ENCODE peak calls at places on chromosomes 2 and 18, in six cellular contexts. One of them, this sample, is unnamed.

GRCh38 chr2:109614715-109615636 is 812 bp downstream of the SOWAHC start:
- DNase-seq in NB4: no peak
- DNase-seq in nephron progenitor cell: peak; percentile 59
- DNase-seq in HFF-Myc: no peak
- DNase-seq in foreskin keratinocyte: no peak
- DNase-seq in GM13977: no peak
- DNase-seq in this sample: peak; percentile 37

GRCh38 chr2:207561386-207562080 is 31.8 kb downstream of the CREB1 start:
- DNase-seq in GM13977: no peak
- DNase-seq in nephron progenitor cell: no peak
- DNase-seq in HFF-Myc: no peak
- DNase-seq in NB4: no peak
- DNase-seq in foreskin keratinocyte: no peak
- DNase-seq in this sample: no peak

GRCh38 chr18:72652990-72653593 is 109.0 kb upstream of the CBLN2 start:
- DNase-seq in NB4: peak; percentile 59
- DNase-seq in nephron progenitor cell: peak; percentile 72
- DNase-seq in foreskin keratinocyte: peak; percentile 10
- DNase-seq in HFF-Myc: no peak
- DNase-seq in GM13977: peak; percentile 55
- DNase-seq in this sample: peak; percentile 32

GRCh38 chr18:3790702-3791101 is 340.7 kb downstream of the TGIF1 start:
- DNase-seq in foreskin keratinocyte: no peak
- DNase-seq in GM13977: no peak
- DNase-seq in nephron progenitor cell: peak; percentile 26
- DNase-seq in NB4: no peak
- DNase-seq in HFF-Myc: no peak
- DNase-seq in this sample: no peak

GRCh38 chr18:37317486-37317885 is 248.1 kb downstream of the CELF4 start:
- DNase-seq in GM13977: no peak
- DNase-seq in HFF-Myc: no peak
- DNase-seq in foreskin keratinocyte: no peak
- DNase-seq in NB4: no peak
- DNase-seq in nephron progenitor cell: no peak
- DNase-seq in this sample: no peak

GRCh38 chr2:113376935-113377445 is 60.5 kb upstream of the ZNG1B start:
- DNase-seq in HFF-Myc: no peak
- DNase-seq in foreskin keratinocyte: no peak
- DNase-seq in NB4: no peak
- DNase-seq in nephron progenitor cell: no peak
- DNase-seq in GM13977: peak; percentile 39
- DNase-seq in this sample: no peak

GRCh38 chr2:1900736-1901135 is 156.4 kb upstream of the PXDN start:
- DNase-seq in GM13977: no peak
- DNase-seq in nephron progenitor cell: no peak
- DNase-seq in NB4: peak; percentile 10
- DNase-seq in HFF-Myc: no peak
- DNase-seq in foreskin keratinocyte: no peak
- DNase-seq in this sample: no peak

GRCh38 chr2:128623776-128624424 is 305.2 kb upstream of the HS6ST1 start:
- DNase-seq in NB4: peak; percentile 76
- DNase-seq in foreskin keratinocyte: peak; percentile 6
- DNase-seq in HFF-Myc: peak; percentile 74
- DNase-seq in nephron progenitor cell: no peak
- DNase-seq in GM13977: peak; percentile 79
- DNase-seq in this sample: peak; percentile 40

GRCh38 chr2:696463-696862 is 19.3 kb upstream of the TMEM18 start:
- DNase-seq in foreskin keratinocyte: no peak
- DNase-seq in NB4: peak; percentile 80
- DNase-seq in nephron progenitor cell: no peak
- DNase-seq in GM13977: peak; percentile 53
- DNase-seq in HFF-Myc: no peak
- DNase-seq in this sample: no peak

GRCh38 chr2:28606986-28607441 is 111.2 kb downstream of the PLB1 start:
- DNase-seq in GM13977: no peak
- DNase-seq in NB4: peak; percentile 55
- DNase-seq in foreskin keratinocyte: no peak
- DNase-seq in nephron progenitor cell: peak; percentile 35
- DNase-seq in HFF-Myc: no peak
- DNase-seq in this sample: no peak
- TF ChIP-seq CTCF in GM13977: no peak
- TF ChIP-seq CTCF in NB4: peak; percentile 9
- TF ChIP-seq CTCF in foreskin keratinocyte: peak; percentile 35
- TF ChIP-seq CTCF in nephron progenitor cell: no peak
- TF ChIP-seq CTCF in HFF-Myc: peak; percentile 16
- TF ChIP-seq CTCF in this sample: no peak

GRCh38 chr2:119291588-119292167 is 68.0 kb downstream of the STEAP3 start:
- DNase-seq in foreskin keratinocyte: no peak
- DNase-seq in NB4: no peak
- DNase-seq in GM13977: no peak
- DNase-seq in nephron progenitor cell: no peak
- DNase-seq in HFF-Myc: no peak
- DNase-seq in this sample: no peak

GRCh38 chr2:119289642-119290041 is 66.0 kb downstream of the STEAP3 start:
- DNase-seq in nephron progenitor cell: no peak
- DNase-seq in foreskin keratinocyte: no peak
- DNase-seq in HFF-Myc: no peak
- DNase-seq in NB4: no peak
- DNase-seq in GM13977: no peak
- DNase-seq in this sample: no peak

GRCh38 chr2:119292226-119292625 is 68.6 kb downstream of the STEAP3 start:
- DNase-seq in nephron progenitor cell: no peak
- DNase-seq in HFF-Myc: no peak
- DNase-seq in foreskin keratinocyte: no peak
- DNase-seq in GM13977: no peak
- DNase-seq in NB4: no peak
- DNase-seq in this sample: no peak

GRCh38 chr2:119289093-119289492 is 65.5 kb downstream of the STEAP3 start:
- DNase-seq in nephron progenitor cell: no peak
- DNase-seq in HFF-Myc: no peak
- DNase-seq in GM13977: no peak
- DNase-seq in foreskin keratinocyte: no peak
- DNase-seq in NB4: no peak
- DNase-seq in this sample: no peak

GRCh38 chr2:119290859-119291587 is 67.4 kb downstream of the STEAP3 start:
- DNase-seq in GM13977: peak; percentile 80
- DNase-seq in NB4: peak; percentile 74
- DNase-seq in nephron progenitor cell: peak; percentile 90
- DNase-seq in foreskin keratinocyte: peak; percentile 11
- DNase-seq in HFF-Myc: peak; percentile 19
- DNase-seq in this sample: peak; percentile 12
- TF ChIP-seq CTCF in GM13977: peak; percentile 80
- TF ChIP-seq CTCF in NB4: peak; percentile 84
- TF ChIP-seq CTCF in nephron progenitor cell: peak; percentile 91
- TF ChIP-seq CTCF in foreskin keratinocyte: peak; percentile 59
- TF ChIP-seq CTCF in HFF-Myc: peak; percentile 84
- TF ChIP-seq CTCF in this sample: peak; percentile 24

DNA sequence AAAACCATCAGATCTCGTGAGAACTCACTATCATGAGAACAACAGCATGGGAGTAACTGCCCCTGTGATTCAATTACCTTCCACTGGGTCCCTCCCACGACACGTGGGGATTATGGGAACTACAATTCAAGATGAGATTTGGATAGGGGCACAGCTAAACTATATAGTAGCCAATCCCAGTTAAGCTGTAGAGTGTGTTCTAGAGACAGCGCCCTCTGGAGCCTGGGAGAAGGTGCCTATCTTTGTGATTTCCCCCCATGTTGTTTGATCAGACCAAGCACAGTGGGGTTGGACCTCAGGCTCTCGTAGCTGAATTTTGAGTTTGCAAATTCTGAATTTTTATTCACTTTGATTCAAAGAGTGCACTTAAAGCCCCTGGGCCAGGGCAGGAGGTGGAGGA is 108.2 kb upstream of the TWIST2 start:
- DNase-seq in nephron progenitor cell: no peak
- DNase-seq in foreskin keratinocyte: no peak
- DNase-seq in HFF-Myc: no peak
- DNase-seq in NB4: no peak
- DNase-seq in GM13977: no peak
- DNase-seq in this sample: no peak
- TF ChIP-seq CTCF in nephron progenitor cell: no peak
- TF ChIP-seq CTCF in foreskin keratinocyte: no peak
- TF ChIP-seq CTCF in HFF-Myc: no peak
- TF ChIP-seq CTCF in NB4: peak; percentile 10
- TF ChIP-seq CTCF in GM13977: no peak
- TF ChIP-seq CTCF in this sample: no peak

DNA sequence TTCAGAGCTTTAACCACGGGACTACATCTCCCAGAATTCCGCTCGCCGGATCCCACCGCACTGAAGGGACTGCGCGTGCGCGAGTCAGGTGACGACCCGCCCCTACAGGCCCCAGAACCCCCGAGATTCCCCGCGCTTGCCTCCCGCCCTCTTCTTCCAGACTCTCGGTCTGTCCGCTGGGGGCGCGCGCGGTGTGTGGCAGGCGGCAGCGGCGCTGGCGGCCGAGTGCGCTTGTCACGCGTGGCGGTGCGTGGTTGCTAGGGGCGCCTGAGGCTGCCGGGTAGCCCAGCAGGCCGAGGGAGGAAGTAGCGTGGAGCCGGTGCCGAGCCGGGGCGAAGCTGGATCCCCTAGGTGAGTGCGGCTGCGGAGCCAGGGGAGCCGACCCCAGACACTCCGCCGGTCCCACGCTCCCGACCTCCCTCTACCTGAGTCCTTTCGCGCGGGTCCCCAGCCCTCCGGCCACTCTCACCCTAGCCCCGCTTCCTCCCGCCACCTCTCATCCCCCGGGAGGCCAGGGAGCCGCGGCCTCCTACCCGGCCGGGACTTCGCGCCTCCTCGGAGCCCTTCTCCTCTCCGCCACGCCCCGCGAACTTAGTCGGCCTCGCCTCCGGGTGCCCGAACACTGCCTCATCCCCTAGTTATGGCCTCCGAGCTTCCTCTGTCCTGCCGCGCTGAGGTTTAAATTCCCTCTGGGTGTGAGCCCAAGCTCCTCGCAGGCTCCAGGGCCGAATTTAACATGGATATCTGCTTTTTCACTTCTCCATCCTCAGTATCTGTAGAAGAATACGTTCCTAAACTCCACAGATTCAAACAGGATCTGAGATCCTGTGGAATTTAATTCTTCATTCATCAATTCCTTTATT is at the start of gene TTLL4:
- DNase-seq in GM13977: peak; percentile 98
- DNase-seq in NB4: peak; percentile 97
- DNase-seq in HFF-Myc: peak; percentile 79
- DNase-seq in foreskin keratinocyte: peak; percentile 68
- DNase-seq in nephron progenitor cell: peak; percentile 99
- DNase-seq in this sample: peak; percentile 93
- TF ChIP-seq CTCF in GM13977: peak; percentile 91
- TF ChIP-seq CTCF in NB4: peak; percentile 64
- TF ChIP-seq CTCF in HFF-Myc: peak; percentile 73
- TF ChIP-seq CTCF in foreskin keratinocyte: peak; percentile 96
- TF ChIP-seq CTCF in nephron progenitor cell: peak; percentile 74
- TF ChIP-seq CTCF in this sample: peak; percentile 55

DNA sequence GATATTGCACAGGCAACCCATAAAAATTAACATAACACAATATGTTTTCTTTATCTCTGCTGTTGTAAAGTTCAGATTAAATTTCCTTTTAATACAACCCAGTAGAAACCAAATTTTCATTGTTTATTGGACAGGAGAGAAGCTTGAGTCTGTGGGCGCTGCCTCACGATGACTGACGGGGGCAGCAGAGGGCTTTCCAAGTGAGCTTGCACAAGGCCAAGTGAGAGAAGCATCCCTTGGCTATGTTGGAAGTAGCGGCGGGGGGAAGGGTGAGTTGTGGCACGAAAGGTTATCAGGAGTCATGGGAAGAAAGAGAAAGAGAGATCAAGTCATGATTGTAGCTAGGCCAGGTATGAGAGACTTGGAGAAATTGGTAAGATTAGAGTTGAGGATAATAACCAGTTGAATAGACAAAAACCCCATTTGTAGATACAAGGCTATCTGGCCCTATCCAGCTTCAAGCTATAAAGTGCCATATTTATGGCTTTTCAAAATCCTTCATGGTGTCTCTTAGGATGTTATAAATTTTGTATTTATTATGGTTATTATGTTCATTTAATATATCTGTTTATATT is 413.7 kb upstream of the FAM98A start:
- DNase-seq in HFF-Myc: peak; percentile 6
- DNase-seq in GM13977: peak; percentile 16
- DNase-seq in foreskin keratinocyte: peak; percentile 10
- DNase-seq in nephron progenitor cell: peak; percentile 77
- DNase-seq in NB4: peak; percentile 70
- DNase-seq in this sample: peak; percentile 28
- TF ChIP-seq CTCF in HFF-Myc: peak; percentile 43
- TF ChIP-seq CTCF in GM13977: peak; percentile 68
- TF ChIP-seq CTCF in foreskin keratinocyte: peak; percentile 66
- TF ChIP-seq CTCF in nephron progenitor cell: peak; percentile 82
- TF ChIP-seq CTCF in NB4: peak; percentile 80
- TF ChIP-seq CTCF in this sample: peak; percentile 83

DNA sequence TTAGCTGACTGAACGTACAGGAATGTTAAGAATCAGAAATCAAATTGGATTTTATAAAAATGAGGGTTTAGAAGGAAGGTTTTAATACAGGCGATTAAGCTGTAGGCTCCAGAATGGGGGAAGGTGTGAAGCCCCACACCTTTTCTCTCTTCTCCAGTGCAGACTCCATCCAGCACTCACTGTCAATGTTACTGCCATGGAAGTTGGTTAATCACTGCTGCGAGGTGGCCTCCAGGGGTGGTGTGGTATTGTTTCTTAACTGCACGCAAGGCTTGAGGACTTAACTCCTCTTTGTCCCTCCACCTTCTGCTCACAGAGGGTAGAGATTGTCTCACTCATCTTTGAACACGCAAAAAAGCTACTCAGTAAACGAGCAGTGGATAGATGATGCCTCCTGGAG is 26.9 kb upstream of the YWHAQ start:
- DNase-seq in NB4: peak; percentile 39
- DNase-seq in GM13977: no peak
- DNase-seq in foreskin keratinocyte: no peak
- DNase-seq in nephron progenitor cell: no peak
- DNase-seq in HFF-Myc: no peak
- DNase-seq in this sample: no peak
- TF ChIP-seq CTCF in NB4: no peak
- TF ChIP-seq CTCF in GM13977: no peak
- TF ChIP-seq CTCF in foreskin keratinocyte: no peak
- TF ChIP-seq CTCF in nephron progenitor cell: no peak
- TF ChIP-seq CTCF in HFF-Myc: no peak
- TF ChIP-seq CTCF in this sample: no peak

GRCh38 chr2:3181416-3182010 is 196.1 kb downstream of the EIPR1 start:
- DNase-seq in NB4: no peak
- DNase-seq in GM13977: no peak
- DNase-seq in nephron progenitor cell: no peak
- DNase-seq in HFF-Myc: no peak
- DNase-seq in foreskin keratinocyte: no peak
- DNase-seq in this sample: no peak

GRCh38 chr2:3180082-3180908 is 197.3 kb downstream of the EIPR1 start:
- DNase-seq in foreskin keratinocyte: no peak
- DNase-seq in GM13977: no peak
- DNase-seq in nephron progenitor cell: no peak
- DNase-seq in HFF-Myc: no peak
- DNase-seq in NB4: peak; percentile 38
- DNase-seq in this sample: no peak

GRCh38 chr2:3179626-3180025 is 198.0 kb downstream of the EIPR1 start:
- DNase-seq in HFF-Myc: no peak
- DNase-seq in GM13977: no peak
- DNase-seq in foreskin keratinocyte: no peak
- DNase-seq in NB4: no peak
- DNase-seq in nephron progenitor cell: no peak
- DNase-seq in this sample: no peak

GRCh38 chr2:3178206-3179031 is 199.2 kb downstream of the EIPR1 start:
- DNase-seq in NB4: no peak
- DNase-seq in HFF-Myc: no peak
- DNase-seq in GM13977: no peak
- DNase-seq in nephron progenitor cell: no peak
- DNase-seq in foreskin keratinocyte: no peak
- DNase-seq in this sample: no peak

GRCh38 chr2:3179208-3179607 is 198.4 kb downstream of the EIPR1 start:
- DNase-seq in NB4: peak; percentile 35
- DNase-seq in foreskin keratinocyte: no peak
- DNase-seq in nephron progenitor cell: no peak
- DNase-seq in GM13977: no peak
- DNase-seq in HFF-Myc: no peak
- DNase-seq in this sample: no peak
- TF ChIP-seq CTCF in NB4: peak; percentile 50
- TF ChIP-seq CTCF in foreskin keratinocyte: peak; percentile 39
- TF ChIP-seq CTCF in nephron progenitor cell: no peak
- TF ChIP-seq CTCF in GM13977: peak; percentile 52
- TF ChIP-seq CTCF in HFF-Myc: peak; percentile 38
- TF ChIP-seq CTCF in this sample: no peak